ENCODE peak calls at places on chromosome 17, in six cellular contexts. C is head of caudate nucleus; Y is activated CD8-positive, alpha-beta memory T cell treated with anti-CD3 and anti-CD28 coated beads for 48 hours; A is stimulated activated CD4-positive, alpha-beta T cell treated with anti-CD3 and anti-CD28 coated beads, TNF-alpha, amount 100 ng/mL, for 48 hours; Q is SK-MEL-5; M is ACHN. R is an unnamed sample.

GRCh38 chr17:19397556-19398041 is 10.6 kb upstream of the MFAP4 start:
- DNase-seq in C (no peak), Q (no peak), M (no peak), A (no peak), Y (no peak), R (no peak)

GRCh38 chr17:8189041-8189710 is 804 bp downstream of the BORCS6 start:
- DNase-seq in C (no peak), Q (no peak), M (no peak), A (no peak), Y (no peak), R (no peak)

GRCh38 chr17:43220511-43221125 is 7.8 kb downstream of the CCDC200 start:
- DNase-seq in C (no peak), Y (no peak), Q (no peak), A (no peak), M (no peak), R (no peak)

GRCh38 chr17:29793501-29793900 is 136.5 kb downstream of the SSH2 start:
- DNase-seq in A (no peak), Y (no peak), C (no peak), Q (no peak), M (no peak), R (no peak)

GRCh38 chr17:15469260-15469659 is 1.8 kb upstream of the CDRT4 start:
- DNase-seq in C (no peak), M (no peak), A (no peak), Y (no peak), Q (no peak), R (peak)

GRCh38 chr17:82840431-82840831 is 609 bp upstream of the ZNF750 start:
- DNase-seq in A (no peak), Y (no peak), Q (no peak), M (no peak), C (no peak), R (no peak)

GRCh38 chr17:1713878-1714487 is 3.8 kb upstream of the TLCD2 start:
- DNase-seq in A (no peak), C (no peak), Y (no peak), M (peak), Q (peak), R (peak)

GRCh38 chr17:48102700-48103378 is 1.6 kb upstream of the CBX1 start:
- DNase-seq in M (no peak), C (no peak), Q (peak), Y (no peak), A (no peak), R (no peak)

GRCh38 chr17:31509095-31509804 is 117.8 kb downstream of the RAB11FIP4 start:
- DNase-seq in Y (no peak), C (no peak), Q (no peak), A (no peak), M (no peak), R (no peak)

GRCh38 chr17:44601574-44602372 is 44.5 kb downstream of the FZD2 start:
- DNase-seq in Y (no peak), C (no peak), Q (no peak), A (no peak), M (no peak), R (no peak)

GRCh38 chr17:18263885-18264682 is 3.6 kb downstream of the MIEF2 start:
- DNase-seq in C (no peak), A (no peak), M (no peak), Q (no peak), Y (no peak), R (no peak)

GRCh38 chr17:76612977-76613851 is 27.6 kb upstream of the ST6GALNAC2 start:
- DNase-seq in M (no peak), C (no peak), A (no peak), Q (peak), Y (no peak), R (no peak)

GRCh38 chr17:58329035-58329807 is 626 bp upstream of the TSPOAP1 start:
- DNase-seq in A (peak), C (no peak), M (no peak), Y (peak), Q (peak), R (peak)

GRCh38 chr17:2055494-2056220 is 754 bp downstream of the HIC1 start:
- DNase-seq in Y (no peak), A (no peak), C (no peak), Q (no peak), M (no peak), R (no peak)

GRCh38 chr17:73423159-73423715 is 111.4 kb upstream of the CDC42EP4 start:
- DNase-seq in Q (no peak), Y (no peak), C (no peak), M (no peak), A (no peak), R (no peak)

GRCh38 chr17:49681336-49681735 is 3.4 kb upstream of the SPOP start:
- DNase-seq in C (no peak), M (no peak), Q (no peak), A (no peak), Y (no peak), R (no peak)

GRCh38 chr17:49890077-49890821 is 42.4 kb upstream of the TAC4 start:
- DNase-seq in A (no peak), Y (no peak), M (no peak), C (no peak), Q (no peak), R (no peak)

GRCh38 chr17:41959030-41959335 is 7.6 kb upstream of the CNP start:
- DNase-seq in C (no peak), Q (no peak), M (no peak), A (no peak), Y (no peak), R (no peak)

GRCh38 chr17:4893272-4893671 is 6.1 kb upstream of the C17orf107 start:
- DNase-seq in M (no peak), Y (no peak), A (no peak), Q (no peak), C (no peak), R (no peak)

GRCh38 chr17:12973496-12974318 is 44.1 kb downstream of the ELAC2 start:
- DNase-seq in A (no peak), M (no peak), Y (no peak), C (no peak), Q (no peak), R (peak)

GRCh38 chr17:31490019-31490383 is 98.5 kb downstream of the RAB11FIP4 start:
- DNase-seq in C (no peak), A (no peak), M (no peak), Y (no peak), Q (no peak), R (no peak)

GRCh38 chr17:7740481-7741001 is 23.0 kb downstream of the DNAH2 start:
- DNase-seq in Y (no peak), M (no peak), C (no peak), Q (no peak), A (no peak), R (peak)

GRCh38 chr17:14289162-14289561 is 11.7 kb upstream of the HS3ST3B1 start:
- DNase-seq in C (no peak), Y (no peak), M (no peak), Q (no peak), A (no peak), R (no peak)

GRCh38 chr17:42980274-42980765 is at the start of gene RUNDC1:
- DNase-seq in Y (peak), M (peak), A (peak), C (peak), Q (peak), R (peak)

GRCh38 chr17:44992242-44992939 is 24.3 kb upstream of the C1QL1 start:
- DNase-seq in Q (no peak), A (no peak), M (no peak), Y (no peak), C (no peak), R (no peak)

GRCh38 chr17:66840061-66840460 is 5.1 kb downstream of the CACNG5 start:
- DNase-seq in Q (no peak), Y (no peak), C (no peak), M (no peak), A (no peak), R (no peak)

GRCh38 chr17:57032343-57032742 is 52.7 kb upstream of the AKAP1 start:
- DNase-seq in M (no peak), C (no peak), Y (no peak), Q (no peak), A (no peak), R (no peak)

R was measured in A673.